ENCODE peak calls at places on chromosomes 1 and 21, in five cellular contexts. V is IMR-90, A is HAP-1, I is heart right ventricle, D is tibial nerve. B is an unnamed sample.

GRCh38 chr1:219938706-219939105 is 10.3 kb upstream of the SLC30A10 start:
- DNase-seq in V (peak; percentile 51), A (no peak), I (no peak), D (no peak), B (no peak)

GRCh38 chr1:231508497-231508896 is 20.0 kb upstream of the TSNAX start:
- DNase-seq in V (peak; percentile 16), A (no peak), I (no peak), D (no peak), B (no peak)

GRCh38 chr1:201710632-201711031 is 118.3 kb upstream of the IPO9 start:
- DNase-seq in V (no peak), A (no peak), I (no peak), D (no peak), B (no peak)

GRCh38 chr1:115364776-115365155 is 26.7 kb upstream of the NGF start:
- DNase-seq in V (no peak), A (no peak), I (no peak), D (no peak), B (no peak)

GRCh38 chr1:40404670-40405462 is 31.3 kb downstream of the SMAP2 start:
- DNase-seq in V (peak; percentile 79), A (peak; percentile 66), I (peak; percentile 27), D (no peak), B (no peak)

GRCh38 chr1:165352442-165353293 is 3.8 kb downstream of the LMX1A start:
- DNase-seq in V (no peak), A (no peak), I (no peak), D (no peak), B (no peak)

GRCh38 chr1:182120411-182121258 is 59.1 kb upstream of the ZNF648 start:
- DNase-seq in V (no peak), A (no peak), I (no peak), D (peak; percentile 53), B (no peak)

GRCh38 chr1:76046149-76046548 is 28.4 kb upstream of the ST6GALNAC3 start:
- DNase-seq in V (no peak), A (no peak), I (no peak), D (no peak), B (no peak)

GRCh38 chr1:16226495-16227179 is 10.3 kb downstream of the CPLANE2 start:
- DNase-seq in V (no peak), A (no peak), I (peak; percentile 43), D (no peak), B (no peak)

GRCh38 chr1:68379085-68379478 is 70.7 kb downstream of the RPE65 start:
- DNase-seq in V (no peak), A (no peak), I (no peak), D (no peak), B (no peak)

GRCh38 chr1:36557041-36558000 is 74.6 kb upstream of the CSF3R start:
- DNase-seq in V (no peak), A (no peak), I (no peak), D (no peak), B (no peak)

GRCh38 chr1:19700046-19700777 is 35.5 kb downstream of the HTR6 start:
- DNase-seq in V (no peak), A (no peak), I (no peak), D (no peak), B (no peak)

GRCh38 chr1:183783342-183783741 is 21.6 kb upstream of the RGL1 start:
- DNase-seq in V (peak; percentile 36), A (no peak), I (no peak), D (no peak), B (no peak)

GRCh38 chr21:42997053-42997452 is 22.7 kb downstream of the PKNOX1 start:
- DNase-seq in V (peak; percentile 99), A (no peak), I (peak; percentile 32), D (no peak), B (no peak)

GRCh38 chr1:12577020-12577419 is 41.0 kb downstream of the DHRS3 start:
- DNase-seq in V (no peak), A (no peak), I (no peak), D (no peak), B (no peak)

GRCh38 chr1:110617589-110617988 is 11.4 kb upstream of the KCNA2 start:
- DNase-seq in V (no peak), A (no peak), I (no peak), D (no peak), B (no peak)

GRCh38 chr1:21324368-21325137 is 34.3 kb upstream of the ECE1 start:
- DNase-seq in V (peak; percentile 91), A (no peak), I (peak; percentile 80), D (peak; percentile 71), B (peak; percentile 52)

GRCh38 chr1:51302746-51303145 is 27.6 kb downstream of the TTC39A start:
- DNase-seq in V (no peak), A (no peak), I (no peak), D (no peak), B (no peak)

GRCh38 chr1:155136728-155137127 is 1.1 kb downstream of the SLC50A1 start:
- DNase-seq in V (no peak), A (no peak), I (no peak), D (no peak), B (no peak)

GRCh38 chr1:81453345-81453703 is 347.4 kb upstream of the ADGRL2 start:
- DNase-seq in V (no peak), A (peak; percentile 67), I (no peak), D (no peak), B (no peak)

GRCh38 chr1:212238552-212238951 is 46.7 kb upstream of the PPP2R5A start:
- DNase-seq in V (no peak), A (no peak), I (peak; percentile 18), D (no peak), B (no peak)

GRCh38 chr1:212667223-212668139 is 32.2 kb downstream of the BATF3 start:
- DNase-seq in V (peak; percentile 97), A (no peak), I (peak; percentile 63), D (peak; percentile 65), B (no peak)

GRCh38 chr1:59565611-59566410 is 248.9 kb upstream of the HOOK1 start:
- DNase-seq in V (peak; percentile 94), A (no peak), I (peak; percentile 19), D (peak; percentile 25), B (no peak)

GRCh38 chr1:170200665-170201397 is 55.1 kb downstream of the NTMT2 start:
- DNase-seq in V (peak; percentile 7), A (no peak), I (no peak), D (no peak), B (no peak)

GRCh38 chr21:44697811-44698734 is 1.1 kb downstream of the KRTAP10-12 start:
- DNase-seq in V (no peak), A (no peak), I (no peak), D (no peak), B (no peak)

GRCh38 chr1:71770121-71770520 is 512.2 kb downstream of the NEGR1 start:
- DNase-seq in V (peak; percentile 77), A (no peak), I (no peak), D (no peak), B (no peak)

GRCh38 chr21:25425156-25425555 is 182.1 kb downstream of the MRPL39 start:
- DNase-seq in V (no peak), A (no peak), I (no peak), D (no peak), B (no peak)
- H3K9me3 ChIP-seq in V (no peaks in the 10 kb centered on the region), A (no peaks in the 10 kb centered on the region), I (no peaks in the 10 kb centered on the region), D (no peaks in the 10 kb centered on the region), B (no peaks in the 10 kb centered on the region)

GRCh38 chr1:2834146-2834475 is 32.6 kb upstream of the TTC34 start:
- DNase-seq in V (no peak), A (no peak), I (no peak), D (no peak), B (no peak)

GRCh38 chr1:2832506-2833453 is 31.3 kb upstream of the TTC34 start:
- DNase-seq in V (no peak), A (no peak), I (no peak), D (no peak), B (no peak)

GRCh38 chr1:2834741-2835564 is 33.5 kb upstream of the TTC34 start:
- DNase-seq in V (no peak), A (no peak), I (no peak), D (no peak), B (no peak)

GRCh38 chr1:2831596-2832212 is 30.2 kb upstream of the TTC34 start:
- DNase-seq in V (no peak), A (no peak), I (no peak), D (no peak), B (no peak)

DNA sequence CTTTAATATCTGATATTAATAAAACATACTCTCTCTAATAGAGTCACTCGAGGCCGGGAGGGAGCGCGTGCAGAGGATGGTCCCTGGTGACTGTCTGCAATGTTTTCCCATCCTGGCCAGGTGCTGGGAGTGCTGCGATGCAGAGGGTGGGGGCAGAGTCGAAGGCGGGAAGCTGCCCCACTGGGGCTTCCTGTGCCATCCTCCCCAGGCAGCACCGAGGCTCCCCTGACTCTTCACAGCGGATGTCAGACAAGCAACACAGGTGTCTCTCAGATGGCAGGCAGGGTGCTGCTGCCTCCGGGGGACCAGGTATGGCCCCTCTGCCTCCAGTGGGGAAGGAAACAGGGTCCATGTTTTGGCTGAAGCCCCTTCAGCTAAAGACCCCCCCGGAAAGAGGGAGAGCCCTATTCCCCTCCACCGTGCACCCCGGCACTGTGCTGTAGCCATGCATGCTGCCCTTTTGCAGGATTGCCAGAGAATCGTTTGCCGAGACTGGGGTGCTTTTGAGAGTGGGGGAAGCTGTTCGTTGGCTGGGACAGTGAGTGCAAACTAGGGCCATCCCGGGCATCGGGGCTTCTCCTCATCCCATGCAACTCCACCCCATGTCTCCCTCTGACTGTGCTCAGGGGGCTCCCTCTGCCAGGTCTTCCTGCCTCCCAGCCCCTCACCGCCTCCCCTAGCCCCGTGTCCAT is 32.1 kb upstream of the TTC34 start:
- DNase-seq in V (no peak), A (no peak), I (no peak), D (no peak), B (no peak)
- H3K9me3 ChIP-seq in V (peaks cover 61% of the 10 kb centered on the region), A (no peaks in the 10 kb centered on the region), I (no peaks in the 10 kb centered on the region), D (no peaks in the 10 kb centered on the region), B (no peaks in the 10 kb centered on the region)

GRCh38 chr1:246728311-246728710 is 4.1 kb downstream of the SCCPDH start:
- DNase-seq in V (peak; percentile 39), A (no peak), I (no peak), D (no peak), B (no peak)
- H3K9me3 ChIP-seq in V (peaks cover 2% of the 10 kb centered on the region), A (peaks cover 4% of the 10 kb centered on the region), I (no peaks in the 10 kb centered on the region), D (no peaks in the 10 kb centered on the region), B (no peaks in the 10 kb centered on the region)

DNA sequence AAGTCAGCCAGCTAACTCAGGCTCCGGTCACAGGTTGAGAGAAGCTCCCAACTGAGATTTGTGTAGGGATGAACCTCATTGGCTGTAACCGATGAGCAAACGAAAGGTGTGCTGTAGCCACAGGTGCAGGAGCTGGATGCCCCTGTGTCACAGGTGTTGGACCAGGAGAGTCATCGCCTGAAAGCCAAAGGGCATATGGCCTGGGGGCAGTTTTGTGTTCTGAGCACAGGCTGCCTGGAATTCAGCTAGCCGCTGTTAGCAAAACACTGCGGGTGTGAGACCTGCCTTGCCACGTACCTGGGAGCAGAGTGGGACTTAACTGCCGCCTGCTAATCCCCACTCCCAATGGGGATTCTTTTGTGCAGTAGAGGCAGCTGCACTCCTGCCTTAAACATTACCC is 55.3 kb downstream of the NEK7 start:
- DNase-seq in V (no peak), A (no peak), I (no peak), D (no peak), B (no peak)
- H3K9me3 ChIP-seq in V (peaks cover 7% of the 10 kb centered on the region), A (peaks cover 10% of the 10 kb centered on the region), I (no peaks in the 10 kb centered on the region), D (no peaks in the 10 kb centered on the region), B (peaks cover 5% of the 10 kb centered on the region)

GRCh38 chr1:45111239-45111638 is 95.2 kb downstream of the ZSWIM5 start:
- DNase-seq in V (no peak), A (no peak), I (no peak), D (no peak), B (no peak)
- H3K9me3 ChIP-seq in V (no peaks in the 10 kb centered on the region), A (no peaks in the 10 kb centered on the region), I (no peaks in the 10 kb centered on the region), D (no peaks in the 10 kb centered on the region), B (no peaks in the 10 kb centered on the region)